ENCODE peak calls at places on chromosome 21, in six cellular contexts. One of them, this sample, is unnamed.

GRCh38 chr21:33123396-33124120 is 53.6 kb downstream of the OLIG1 start:
- DNase-seq in neural progenitor cell: no peak
- DNase-seq in naive B cell: no peak
- DNase-seq in activated CD8-positive, alpha-beta memory T cell treated with anti-CD3 and anti-CD28 coated beads, Interleukin-2, amount 10 ng/mL, durations not matched to agents 7 days and 5 days: no peak
- DNase-seq in NCI-H1436: no peak
- DNase-seq in HS-5: no peak
- DNase-seq in this sample: no peak

GRCh38 chr21:45405819-45406762 is 1.1 kb downstream of the COL18A1 start:
- DNase-seq in activated CD8-positive, alpha-beta memory T cell treated with anti-CD3 and anti-CD28 coated beads, Interleukin-2, amount 10 ng/mL, durations not matched to agents 7 days and 5 days: no peak
- DNase-seq in NCI-H1436: peak; percentile 12
- DNase-seq in naive B cell: no peak
- DNase-seq in HS-5: no peak
- DNase-seq in neural progenitor cell: peak; percentile 95
- DNase-seq in this sample: no peak

GRCh38 chr21:38291875-38292274 is 35.1 kb downstream of the KCNJ15 start:
- DNase-seq in activated CD8-positive, alpha-beta memory T cell treated with anti-CD3 and anti-CD28 coated beads, Interleukin-2, amount 10 ng/mL, durations not matched to agents 7 days and 5 days: no peak
- DNase-seq in NCI-H1436: no peak
- DNase-seq in neural progenitor cell: no peak
- DNase-seq in naive B cell: no peak
- DNase-seq in HS-5: no peak
- DNase-seq in this sample: no peak

GRCh38 chr21:34522284-34522683 is 10.3 kb upstream of the KCNE1 start:
- DNase-seq in HS-5: no peak
- DNase-seq in neural progenitor cell: no peak
- DNase-seq in activated CD8-positive, alpha-beta memory T cell treated with anti-CD3 and anti-CD28 coated beads, Interleukin-2, amount 10 ng/mL, durations not matched to agents 7 days and 5 days: no peak
- DNase-seq in NCI-H1436: no peak
- DNase-seq in naive B cell: no peak
- DNase-seq in this sample: no peak

GRCh38 chr21:33362044-33362555 is 37.3 kb downstream of the IFNAR1 start:
- DNase-seq in activated CD8-positive, alpha-beta memory T cell treated with anti-CD3 and anti-CD28 coated beads, Interleukin-2, amount 10 ng/mL, durations not matched to agents 7 days and 5 days: peak; percentile 80
- DNase-seq in naive B cell: peak; percentile 73
- DNase-seq in NCI-H1436: peak; percentile 89
- DNase-seq in HS-5: no peak
- DNase-seq in neural progenitor cell: peak; percentile 62
- DNase-seq in this sample: peak; percentile 72

GRCh38 chr21:32611471-32611997 is 643 bp downstream of the CFAP298 start:
- DNase-seq in HS-5: no peak
- DNase-seq in naive B cell: peak; percentile 34
- DNase-seq in activated CD8-positive, alpha-beta memory T cell treated with anti-CD3 and anti-CD28 coated beads, Interleukin-2, amount 10 ng/mL, durations not matched to agents 7 days and 5 days: peak; percentile 66
- DNase-seq in NCI-H1436: no peak
- DNase-seq in neural progenitor cell: peak; percentile 57
- DNase-seq in this sample: peak; percentile 83

GRCh38 chr21:34020934-34021553 is 52.3 kb upstream of the MRPS6 start:
- DNase-seq in neural progenitor cell: no peak
- DNase-seq in naive B cell: no peak
- DNase-seq in activated CD8-positive, alpha-beta memory T cell treated with anti-CD3 and anti-CD28 coated beads, Interleukin-2, amount 10 ng/mL, durations not matched to agents 7 days and 5 days: no peak
- DNase-seq in HS-5: no peak
- DNase-seq in NCI-H1436: no peak
- DNase-seq in this sample: no peak

GRCh38 chr21:38813554-38813953 is 7.8 kb downstream of the ETS2 start:
- DNase-seq in neural progenitor cell: no peak
- DNase-seq in NCI-H1436: no peak
- DNase-seq in activated CD8-positive, alpha-beta memory T cell treated with anti-CD3 and anti-CD28 coated beads, Interleukin-2, amount 10 ng/mL, durations not matched to agents 7 days and 5 days: no peak
- DNase-seq in naive B cell: no peak
- DNase-seq in HS-5: no peak
- DNase-seq in this sample: no peak

GRCh38 chr21:18155508-18156193 is 89.0 kb upstream of the CHODL start:
- DNase-seq in naive B cell: no peak
- DNase-seq in NCI-H1436: no peak
- DNase-seq in neural progenitor cell: peak; percentile 42
- DNase-seq in activated CD8-positive, alpha-beta memory T cell treated with anti-CD3 and anti-CD28 coated beads, Interleukin-2, amount 10 ng/mL, durations not matched to agents 7 days and 5 days: no peak
- DNase-seq in HS-5: peak; percentile 10
- DNase-seq in this sample: no peak

GRCh38 chr21:34537838-34538237 is 25.8 kb upstream of the KCNE1 start:
- DNase-seq in HS-5: no peak
- DNase-seq in NCI-H1436: no peak
- DNase-seq in naive B cell: no peak
- DNase-seq in activated CD8-positive, alpha-beta memory T cell treated with anti-CD3 and anti-CD28 coated beads, Interleukin-2, amount 10 ng/mL, durations not matched to agents 7 days and 5 days: no peak
- DNase-seq in neural progenitor cell: no peak
- DNase-seq in this sample: no peak

GRCh38 chr21:45131537-45131999 is 57.2 kb downstream of the ADARB1 start:
- DNase-seq in naive B cell: no peak
- DNase-seq in activated CD8-positive, alpha-beta memory T cell treated with anti-CD3 and anti-CD28 coated beads, Interleukin-2, amount 10 ng/mL, durations not matched to agents 7 days and 5 days: no peak
- DNase-seq in NCI-H1436: no peak
- DNase-seq in neural progenitor cell: no peak
- DNase-seq in HS-5: no peak
- DNase-seq in this sample: no peak

GRCh38 chr21:41196990-41197389 is 29.0 kb downstream of the BACE2 start:
- DNase-seq in activated CD8-positive, alpha-beta memory T cell treated with anti-CD3 and anti-CD28 coated beads, Interleukin-2, amount 10 ng/mL, durations not matched to agents 7 days and 5 days: no peak
- DNase-seq in HS-5: no peak
- DNase-seq in NCI-H1436: no peak
- DNase-seq in neural progenitor cell: no peak
- DNase-seq in naive B cell: no peak
- DNase-seq in this sample: no peak

GRCh38 chr21:36203603-36203889 is 46.9 kb downstream of the DOP1B start:
- DNase-seq in neural progenitor cell: no peak
- DNase-seq in NCI-H1436: no peak
- DNase-seq in activated CD8-positive, alpha-beta memory T cell treated with anti-CD3 and anti-CD28 coated beads, Interleukin-2, amount 10 ng/mL, durations not matched to agents 7 days and 5 days: peak; percentile 73
- DNase-seq in HS-5: peak; percentile 79
- DNase-seq in naive B cell: no peak
- DNase-seq in this sample: no peak

GRCh38 chr21:35565204-35565611 is 495.1 kb downstream of the SETD4 start:
- DNase-seq in naive B cell: no peak
- DNase-seq in activated CD8-positive, alpha-beta memory T cell treated with anti-CD3 and anti-CD28 coated beads, Interleukin-2, amount 10 ng/mL, durations not matched to agents 7 days and 5 days: no peak
- DNase-seq in neural progenitor cell: no peak
- DNase-seq in NCI-H1436: no peak
- DNase-seq in HS-5: no peak
- DNase-seq in this sample: no peak

GRCh38 chr21:15285567-15285966 is 220.8 kb upstream of the NRIP1 start:
- DNase-seq in naive B cell: no peak
- DNase-seq in HS-5: no peak
- DNase-seq in neural progenitor cell: no peak
- DNase-seq in NCI-H1436: no peak
- DNase-seq in activated CD8-positive, alpha-beta memory T cell treated with anti-CD3 and anti-CD28 coated beads, Interleukin-2, amount 10 ng/mL, durations not matched to agents 7 days and 5 days: no peak
- DNase-seq in this sample: no peak

GRCh38 chr21:45164838-45165237 is 90.5 kb downstream of the ADARB1 start:
- DNase-seq in NCI-H1436: no peak
- DNase-seq in naive B cell: no peak
- DNase-seq in activated CD8-positive, alpha-beta memory T cell treated with anti-CD3 and anti-CD28 coated beads, Interleukin-2, amount 10 ng/mL, durations not matched to agents 7 days and 5 days: peak; percentile 35
- DNase-seq in HS-5: no peak
- DNase-seq in neural progenitor cell: no peak
- DNase-seq in this sample: no peak

GRCh38 chr21:25342811-25343210 is 264.5 kb downstream of the MRPL39 start:
- DNase-seq in NCI-H1436: no peak
- DNase-seq in activated CD8-positive, alpha-beta memory T cell treated with anti-CD3 and anti-CD28 coated beads, Interleukin-2, amount 10 ng/mL, durations not matched to agents 7 days and 5 days: no peak
- DNase-seq in neural progenitor cell: no peak
- DNase-seq in naive B cell: no peak
- DNase-seq in HS-5: peak; percentile 41
- DNase-seq in this sample: no peak

GRCh38 chr21:32794643-32795042 is 23.1 kb upstream of the PAXBP1 start:
- DNase-seq in NCI-H1436: no peak
- DNase-seq in activated CD8-positive, alpha-beta memory T cell treated with anti-CD3 and anti-CD28 coated beads, Interleukin-2, amount 10 ng/mL, durations not matched to agents 7 days and 5 days: no peak
- DNase-seq in HS-5: no peak
- DNase-seq in naive B cell: no peak
- DNase-seq in neural progenitor cell: no peak
- DNase-seq in this sample: no peak

GRCh38 chr21:30408782-30409494 is 13.1 kb downstream of the KRTAP13-1 start:
- DNase-seq in activated CD8-positive, alpha-beta memory T cell treated with anti-CD3 and anti-CD28 coated beads, Interleukin-2, amount 10 ng/mL, durations not matched to agents 7 days and 5 days: no peak
- DNase-seq in HS-5: peak; percentile 13
- DNase-seq in NCI-H1436: peak; percentile 49
- DNase-seq in naive B cell: no peak
- DNase-seq in neural progenitor cell: peak; percentile 89
- DNase-seq in this sample: no peak

GRCh38 chr21:39120876-39121599 is 62.2 kb downstream of the PSMG1 start:
- DNase-seq in NCI-H1436: no peak
- DNase-seq in neural progenitor cell: peak; percentile 37
- DNase-seq in naive B cell: no peak
- DNase-seq in activated CD8-positive, alpha-beta memory T cell treated with anti-CD3 and anti-CD28 coated beads, Interleukin-2, amount 10 ng/mL, durations not matched to agents 7 days and 5 days: no peak
- DNase-seq in HS-5: no peak
- DNase-seq in this sample: no peak

GRCh38 chr21:16708431-16708830 is 804.4 kb upstream of the CXADR start:
- DNase-seq in naive B cell: no peak
- DNase-seq in NCI-H1436: no peak
- DNase-seq in activated CD8-positive, alpha-beta memory T cell treated with anti-CD3 and anti-CD28 coated beads, Interleukin-2, amount 10 ng/mL, durations not matched to agents 7 days and 5 days: no peak
- DNase-seq in HS-5: peak; percentile 11
- DNase-seq in neural progenitor cell: no peak
- DNase-seq in this sample: no peak

GRCh38 chr21:45325206-45326168 is 37.8 kb upstream of the POFUT2 start:
- DNase-seq in HS-5: no peak
- DNase-seq in neural progenitor cell: no peak
- DNase-seq in naive B cell: no peak
- DNase-seq in NCI-H1436: no peak
- DNase-seq in activated CD8-positive, alpha-beta memory T cell treated with anti-CD3 and anti-CD28 coated beads, Interleukin-2, amount 10 ng/mL, durations not matched to agents 7 days and 5 days: no peak
- DNase-seq in this sample: no peak

GRCh38 chr21:42654179-42654912 is 925 bp downstream of the PDE9A start:
- DNase-seq in naive B cell: peak; percentile 73
- DNase-seq in activated CD8-positive, alpha-beta memory T cell treated with anti-CD3 and anti-CD28 coated beads, Interleukin-2, amount 10 ng/mL, durations not matched to agents 7 days and 5 days: no peak
- DNase-seq in HS-5: no peak
- DNase-seq in neural progenitor cell: peak; percentile 88
- DNase-seq in NCI-H1436: peak; percentile 84
- DNase-seq in this sample: peak; percentile 89

GRCh38 chr21:27674037-27674436 is 707.1 kb upstream of the ADAMTS5 start:
- DNase-seq in activated CD8-positive, alpha-beta memory T cell treated with anti-CD3 and anti-CD28 coated beads, Interleukin-2, amount 10 ng/mL, durations not matched to agents 7 days and 5 days: no peak
- DNase-seq in NCI-H1436: no peak
- DNase-seq in neural progenitor cell: no peak
- DNase-seq in HS-5: peak; percentile 89
- DNase-seq in naive B cell: no peak
- DNase-seq in this sample: no peak

GRCh38 chr21:34065015-34065414 is 8.4 kb upstream of the MRPS6 start:
- DNase-seq in activated CD8-positive, alpha-beta memory T cell treated with anti-CD3 and anti-CD28 coated beads, Interleukin-2, amount 10 ng/mL, durations not matched to agents 7 days and 5 days: no peak
- DNase-seq in naive B cell: no peak
- DNase-seq in HS-5: no peak
- DNase-seq in neural progenitor cell: no peak
- DNase-seq in NCI-H1436: no peak
- DNase-seq in this sample: no peak

GRCh38 chr21:42724226-42724920 is 71.0 kb downstream of the PDE9A start:
- DNase-seq in HS-5: peak; percentile 95
- DNase-seq in neural progenitor cell: no peak
- DNase-seq in naive B cell: no peak
- DNase-seq in activated CD8-positive, alpha-beta memory T cell treated with anti-CD3 and anti-CD28 coated beads, Interleukin-2, amount 10 ng/mL, durations not matched to agents 7 days and 5 days: no peak
- DNase-seq in NCI-H1436: no peak
- DNase-seq in this sample: no peak

GRCh38 chr21:28068455-28069358 is 924.0 kb downstream of the LTN1 start:
- DNase-seq in activated CD8-positive, alpha-beta memory T cell treated with anti-CD3 and anti-CD28 coated beads, Interleukin-2, amount 10 ng/mL, durations not matched to agents 7 days and 5 days: no peak
- DNase-seq in NCI-H1436: no peak
- DNase-seq in neural progenitor cell: peak; percentile 23
- DNase-seq in HS-5: no peak
- DNase-seq in naive B cell: no peak
- DNase-seq in this sample: peak; percentile 11

GRCh38 chr21:28687571-28687970 is 305.1 kb downstream of the LTN1 start:
- DNase-seq in HS-5: no peak
- DNase-seq in NCI-H1436: no peak
- DNase-seq in activated CD8-positive, alpha-beta memory T cell treated with anti-CD3 and anti-CD28 coated beads, Interleukin-2, amount 10 ng/mL, durations not matched to agents 7 days and 5 days: no peak
- DNase-seq in naive B cell: no peak
- DNase-seq in neural progenitor cell: no peak
- DNase-seq in this sample: no peak